ENCODE peak calls at places on chromosomes 2 and 18, in six cellular contexts. S is NCI-H2107; H is GM13976; P is sciatic nerve; D is stimulated activated naive B cell treated with anti-CD40 and anti-IgM and Interleukin-4, amounts not matched to agents 10 μg/mL and 1 μg/mL and 100 μg/mL, for 72 hours; F is mammary epithelial cell. R is an unnamed sample.

GRCh38 chr2:10028407-10028987 is 14.9 kb upstream of the KLF11 start:
- DNase-seq in S (no peak), H (no peak), P (no peak), D (no peak), F (no peak), R (no peak)

GRCh38 chr2:102072741-102073140 is 69.8 kb upstream of the IL1R1 start:
- DNase-seq in S (no peak), H (no peak), P (no peak), D (no peak), F (no peak), R (no peak)

GRCh38 chr2:226584656-226585055 is 215.0 kb downstream of the IRS1 start:
- DNase-seq in S (no peak), H (no peak), P (no peak), D (no peak), F (no peak), R (no peak)

GRCh38 chr18:58345064-58345463 is 283.8 kb downstream of the ALPK2 start:
- DNase-seq in S (no peak), H (no peak), P (no peak), D (no peak), F (no peak), R (no peak)

GRCh38 chr2:26492749-26493515 is 15.0 kb upstream of the OTOF start:
- DNase-seq in S (no peak), H (no peak), P (no peak), D (no peak), F (no peak), R (no peak)

GRCh38 chr18:23964282-23965238 is 50.0 kb upstream of the TTC39C start:
- DNase-seq in S (no peak), H (no peak), P (no peak), D (no peak), F (no peak), R (peak; percentile 39)

GRCh38 chr2:102166189-102166845 is 20.5 kb upstream of the IL1RL2 start:
- DNase-seq in S (no peak), H (no peak), P (no peak), D (no peak), F (peak; percentile 66), R (no peak)

GRCh38 chr2:103208916-103209315 is 447.1 kb downstream of the TMEM182 start:
- DNase-seq in S (no peak), H (no peak), P (no peak), D (no peak), F (no peak), R (no peak)

GRCh38 chr2:46535360-46535759 is 56.0 kb downstream of the TMEM247 start:
- DNase-seq in S (no peak), H (no peak), P (no peak), D (no peak), F (no peak), R (peak; percentile 74)

GRCh38 chr18:41391616-41392610 is 563.1 kb upstream of the PIK3C3 start:
- DNase-seq in S (peak; percentile 63), H (peak; percentile 41), P (no peak), D (no peak), F (peak; percentile 34), R (no peak)

GRCh38 chr18:67935638-67936037 is 419.1 kb upstream of the DSEL start:
- DNase-seq in S (no peak), H (no peak), P (no peak), D (no peak), F (no peak), R (no peak)